ENCODE peak calls at places on chromosome 6, in nine cellular contexts. One of them, this sample, is unnamed.

GRCh38 chr6:47743744-47744143 is 38.1 kb upstream of the OPN5 start:
- DNase-seq in CD4-positive, alpha-beta T cell: no peak
- DNase-seq in AG04450: no peak
- DNase-seq in astrocyte: peak
- DNase-seq in MCF 10A: peak
- DNase-seq in Calu3: no peak
- DNase-seq in ovary: no peak
- DNase-seq in glutamatergic neuron: no peak
- DNase-seq in upper lobe of right lung: no peak
- DNase-seq in this sample: no peak

GRCh38 chr6:17987576-17988421 is at the start of gene KIF13A:
- DNase-seq in ovary: peak
- DNase-seq in astrocyte: peak
- DNase-seq in glutamatergic neuron: peak
- DNase-seq in AG04450: no peak
- DNase-seq in Calu3: peak
- DNase-seq in CD4-positive, alpha-beta T cell: peak
- DNase-seq in MCF 10A: peak
- DNase-seq in upper lobe of right lung: peak
- DNase-seq in this sample: peak

GRCh38 chr6:16700202-16700997 is 60.9 kb downstream of the ATXN1 start:
- DNase-seq in glutamatergic neuron: no peak
- DNase-seq in Calu3: no peak
- DNase-seq in MCF 10A: no peak
- DNase-seq in ovary: no peak
- DNase-seq in CD4-positive, alpha-beta T cell: peak
- DNase-seq in AG04450: no peak
- DNase-seq in upper lobe of right lung: no peak
- DNase-seq in astrocyte: no peak
- DNase-seq in this sample: no peak

GRCh38 chr6:142926494-142927273 is 18.3 kb downstream of the HIVEP2 start:
- DNase-seq in Calu3: peak
- DNase-seq in glutamatergic neuron: peak
- DNase-seq in astrocyte: peak
- DNase-seq in AG04450: no peak
- DNase-seq in ovary: peak
- DNase-seq in CD4-positive, alpha-beta T cell: peak
- DNase-seq in MCF 10A: peak
- DNase-seq in upper lobe of right lung: peak
- DNase-seq in this sample: peak

GRCh38 chr6:136401749-136402148 is 112.1 kb upstream of the BCLAF1 start:
- DNase-seq in glutamatergic neuron: no peak
- DNase-seq in upper lobe of right lung: no peak
- DNase-seq in astrocyte: peak
- DNase-seq in AG04450: no peak
- DNase-seq in ovary: no peak
- DNase-seq in Calu3: no peak
- DNase-seq in CD4-positive, alpha-beta T cell: no peak
- DNase-seq in MCF 10A: no peak
- DNase-seq in this sample: no peak

GRCh38 chr6:143328885-143329284 is 121.6 kb downstream of the ADAT2 start:
- DNase-seq in glutamatergic neuron: no peak
- DNase-seq in Calu3: no peak
- DNase-seq in CD4-positive, alpha-beta T cell: no peak
- DNase-seq in upper lobe of right lung: no peak
- DNase-seq in MCF 10A: peak
- DNase-seq in AG04450: no peak
- DNase-seq in astrocyte: peak
- DNase-seq in ovary: no peak
- DNase-seq in this sample: no peak

GRCh38 chr6:157386023-157386422 is 5.0 kb downstream of the ZDHHC14 start:
- DNase-seq in astrocyte: no peak
- DNase-seq in CD4-positive, alpha-beta T cell: no peak
- DNase-seq in upper lobe of right lung: no peak
- DNase-seq in MCF 10A: no peak
- DNase-seq in AG04450: no peak
- DNase-seq in ovary: no peak
- DNase-seq in Calu3: no peak
- DNase-seq in glutamatergic neuron: no peak
- DNase-seq in this sample: no peak

GRCh38 chr6:129774697-129775447 is 64.9 kb upstream of the ARHGAP18 start:
- DNase-seq in MCF 10A: peak
- DNase-seq in upper lobe of right lung: peak
- DNase-seq in ovary: peak
- DNase-seq in CD4-positive, alpha-beta T cell: peak
- DNase-seq in AG04450: peak
- DNase-seq in Calu3: peak
- DNase-seq in astrocyte: peak
- DNase-seq in glutamatergic neuron: peak
- DNase-seq in this sample: peak

GRCh38 chr6:34056301-34056700 is 89.6 kb downstream of the GRM4 start:
- DNase-seq in glutamatergic neuron: peak
- DNase-seq in AG04450: no peak
- DNase-seq in astrocyte: no peak
- DNase-seq in ovary: peak
- DNase-seq in upper lobe of right lung: peak
- DNase-seq in MCF 10A: no peak
- DNase-seq in CD4-positive, alpha-beta T cell: no peak
- DNase-seq in Calu3: peak
- DNase-seq in this sample: no peak

GRCh38 chr6:39402239-39402751 is 79.8 kb upstream of the KCNK16 start:
- DNase-seq in Calu3: no peak
- DNase-seq in MCF 10A: no peak
- DNase-seq in glutamatergic neuron: no peak
- DNase-seq in CD4-positive, alpha-beta T cell: no peak
- DNase-seq in AG04450: no peak
- DNase-seq in ovary: no peak
- DNase-seq in astrocyte: no peak
- DNase-seq in upper lobe of right lung: no peak
- DNase-seq in this sample: no peak

GRCh38 chr6:8321671-8322404 is 113.5 kb downstream of the SLC35B3 start:
- DNase-seq in upper lobe of right lung: no peak
- DNase-seq in ovary: no peak
- DNase-seq in glutamatergic neuron: no peak
- DNase-seq in Calu3: no peak
- DNase-seq in AG04450: no peak
- DNase-seq in MCF 10A: peak
- DNase-seq in CD4-positive, alpha-beta T cell: no peak
- DNase-seq in astrocyte: no peak
- DNase-seq in this sample: no peak

GRCh38 chr6:143647191-143647590 is 30.6 kb upstream of the PHACTR2 start:
- DNase-seq in glutamatergic neuron: no peak
- DNase-seq in CD4-positive, alpha-beta T cell: no peak
- DNase-seq in upper lobe of right lung: no peak
- DNase-seq in ovary: no peak
- DNase-seq in MCF 10A: no peak
- DNase-seq in astrocyte: no peak
- DNase-seq in AG04450: no peak
- DNase-seq in Calu3: no peak
- DNase-seq in this sample: no peak

GRCh38 chr6:138692978-138693909 is 80.3 kb upstream of the CCDC28A start:
- DNase-seq in ovary: peak
- DNase-seq in astrocyte: peak
- DNase-seq in MCF 10A: peak
- DNase-seq in CD4-positive, alpha-beta T cell: peak
- DNase-seq in upper lobe of right lung: peak
- DNase-seq in AG04450: peak
- DNase-seq in Calu3: peak
- DNase-seq in glutamatergic neuron: peak
- DNase-seq in this sample: no peak

GRCh38 chr6:36301781-36302180 is 31.9 kb downstream of the PNPLA1 start:
- DNase-seq in astrocyte: no peak
- DNase-seq in ovary: no peak
- DNase-seq in upper lobe of right lung: no peak
- DNase-seq in MCF 10A: no peak
- DNase-seq in Calu3: no peak
- DNase-seq in CD4-positive, alpha-beta T cell: no peak
- DNase-seq in AG04450: no peak
- DNase-seq in glutamatergic neuron: no peak
- DNase-seq in this sample: no peak

GRCh38 chr6:37222125-37222967 is 35.2 kb upstream of the TBC1D22B start:
- DNase-seq in astrocyte: peak
- DNase-seq in MCF 10A: peak
- DNase-seq in ovary: peak
- DNase-seq in Calu3: peak
- DNase-seq in upper lobe of right lung: peak
- DNase-seq in CD4-positive, alpha-beta T cell: peak
- DNase-seq in AG04450: no peak
- DNase-seq in glutamatergic neuron: peak
- DNase-seq in this sample: peak

GRCh38 chr6:11535801-11536230 is 1.7 kb upstream of the TMEM170B start:
- DNase-seq in ovary: peak
- DNase-seq in CD4-positive, alpha-beta T cell: no peak
- DNase-seq in glutamatergic neuron: no peak
- DNase-seq in astrocyte: peak
- DNase-seq in AG04450: no peak
- DNase-seq in Calu3: peak
- DNase-seq in upper lobe of right lung: no peak
- DNase-seq in MCF 10A: peak
- DNase-seq in this sample: no peak

GRCh38 chr6:49849121-49849907 is 17.0 kb downstream of the CRISP1 start:
- DNase-seq in AG04450: peak
- DNase-seq in upper lobe of right lung: no peak
- DNase-seq in glutamatergic neuron: no peak
- DNase-seq in ovary: no peak
- DNase-seq in Calu3: no peak
- DNase-seq in MCF 10A: peak
- DNase-seq in CD4-positive, alpha-beta T cell: no peak
- DNase-seq in astrocyte: peak
- DNase-seq in this sample: peak

GRCh38 chr6:31821301-31822037 is 6.1 kb upstream of the HSPA1B start:
- DNase-seq in Calu3: peak
- DNase-seq in glutamatergic neuron: peak
- DNase-seq in upper lobe of right lung: peak
- DNase-seq in astrocyte: no peak
- DNase-seq in ovary: peak
- DNase-seq in CD4-positive, alpha-beta T cell: no peak
- DNase-seq in AG04450: no peak
- DNase-seq in MCF 10A: peak
- DNase-seq in this sample: no peak

GRCh38 chr6:3152689-3153088 is 4.7 kb downstream of the TUBB2A start:
- DNase-seq in glutamatergic neuron: no peak
- DNase-seq in upper lobe of right lung: no peak
- DNase-seq in astrocyte: no peak
- DNase-seq in MCF 10A: no peak
- DNase-seq in ovary: no peak
- DNase-seq in Calu3: no peak
- DNase-seq in AG04450: no peak
- DNase-seq in CD4-positive, alpha-beta T cell: no peak
- DNase-seq in this sample: no peak

GRCh38 chr6:155404937-155405336 is 50.7 kb downstream of the NOX3 start:
- DNase-seq in Calu3: no peak
- DNase-seq in upper lobe of right lung: no peak
- DNase-seq in AG04450: no peak
- DNase-seq in MCF 10A: no peak
- DNase-seq in astrocyte: no peak
- DNase-seq in ovary: no peak
- DNase-seq in CD4-positive, alpha-beta T cell: no peak
- DNase-seq in glutamatergic neuron: no peak
- DNase-seq in this sample: no peak

GRCh38 chr6:155408981-155409380 is 46.7 kb downstream of the NOX3 start:
- DNase-seq in Calu3: no peak
- DNase-seq in glutamatergic neuron: no peak
- DNase-seq in AG04450: no peak
- DNase-seq in astrocyte: no peak
- DNase-seq in CD4-positive, alpha-beta T cell: no peak
- DNase-seq in ovary: no peak
- DNase-seq in upper lobe of right lung: no peak
- DNase-seq in MCF 10A: no peak
- DNase-seq in this sample: no peak

GRCh38 chr6:155408231-155408630 is 47.4 kb downstream of the NOX3 start:
- DNase-seq in Calu3: no peak
- DNase-seq in CD4-positive, alpha-beta T cell: no peak
- DNase-seq in upper lobe of right lung: no peak
- DNase-seq in glutamatergic neuron: no peak
- DNase-seq in ovary: no peak
- DNase-seq in astrocyte: no peak
- DNase-seq in MCF 10A: no peak
- DNase-seq in AG04450: no peak
- DNase-seq in this sample: no peak

GRCh38 chr6:155402656-155403304 is 52.9 kb downstream of the NOX3 start:
- DNase-seq in AG04450: no peak
- DNase-seq in glutamatergic neuron: no peak
- DNase-seq in ovary: no peak
- DNase-seq in upper lobe of right lung: no peak
- DNase-seq in CD4-positive, alpha-beta T cell: no peak
- DNase-seq in astrocyte: no peak
- DNase-seq in MCF 10A: no peak
- DNase-seq in Calu3: no peak
- DNase-seq in this sample: no peak

GRCh38 chr6:155406801-155407200 is 48.8 kb downstream of the NOX3 start:
- DNase-seq in CD4-positive, alpha-beta T cell: no peak
- DNase-seq in glutamatergic neuron: no peak
- DNase-seq in MCF 10A: no peak
- DNase-seq in astrocyte: no peak
- DNase-seq in ovary: no peak
- DNase-seq in AG04450: no peak
- DNase-seq in Calu3: no peak
- DNase-seq in upper lobe of right lung: no peak
- DNase-seq in this sample: no peak
- TF ChIP-seq CTCF in CD4-positive, alpha-beta T cell: no peak
- TF ChIP-seq CTCF in glutamatergic neuron: peak
- TF ChIP-seq CTCF in MCF 10A: no peak
- TF ChIP-seq CTCF in astrocyte: no peak
- TF ChIP-seq CTCF in ovary: no peak
- TF ChIP-seq CTCF in AG04450: no peak
- TF ChIP-seq CTCF in Calu3: no peak
- TF ChIP-seq CTCF in upper lobe of right lung: no peak
- TF ChIP-seq CTCF in this sample: no peak

GRCh38 chr6:135144678-135145508 is 36.2 kb upstream of the MYB start:
- DNase-seq in MCF 10A: peak
- DNase-seq in astrocyte: peak
- DNase-seq in upper lobe of right lung: no peak
- DNase-seq in glutamatergic neuron: no peak
- DNase-seq in Calu3: peak
- DNase-seq in AG04450: no peak
- DNase-seq in CD4-positive, alpha-beta T cell: no peak
- DNase-seq in ovary: no peak
- DNase-seq in this sample: no peak
- TF ChIP-seq CTCF in MCF 10A: peak
- TF ChIP-seq CTCF in astrocyte: peak
- TF ChIP-seq CTCF in upper lobe of right lung: peak
- TF ChIP-seq CTCF in glutamatergic neuron: peak
- TF ChIP-seq CTCF in Calu3: no peak
- TF ChIP-seq CTCF in AG04450: peak
- TF ChIP-seq CTCF in CD4-positive, alpha-beta T cell: peak
- TF ChIP-seq CTCF in ovary: no peak
- TF ChIP-seq CTCF in this sample: peak

GRCh38 chr6:113122060-113122459 is 735.1 kb upstream of the MARCKS start:
- DNase-seq in CD4-positive, alpha-beta T cell: no peak
- DNase-seq in Calu3: peak
- DNase-seq in astrocyte: peak
- DNase-seq in AG04450: no peak
- DNase-seq in upper lobe of right lung: no peak
- DNase-seq in glutamatergic neuron: no peak
- DNase-seq in MCF 10A: peak
- DNase-seq in ovary: no peak
- DNase-seq in this sample: no peak
- TF ChIP-seq CTCF in CD4-positive, alpha-beta T cell: no peak
- TF ChIP-seq CTCF in Calu3: no peak
- TF ChIP-seq CTCF in astrocyte: peak
- TF ChIP-seq CTCF in AG04450: peak
- TF ChIP-seq CTCF in upper lobe of right lung: no peak
- TF ChIP-seq CTCF in glutamatergic neuron: no peak
- TF ChIP-seq CTCF in MCF 10A: peak
- TF ChIP-seq CTCF in ovary: no peak
- TF ChIP-seq CTCF in this sample: no peak

GRCh38 chr6:41577865-41578713 is 31.9 kb downstream of the FOXP4 start:
- DNase-seq in upper lobe of right lung: peak
- DNase-seq in CD4-positive, alpha-beta T cell: no peak
- DNase-seq in glutamatergic neuron: peak
- DNase-seq in MCF 10A: peak
- DNase-seq in astrocyte: peak
- DNase-seq in AG04450: no peak
- DNase-seq in Calu3: no peak
- DNase-seq in ovary: no peak
- DNase-seq in this sample: no peak
- TF ChIP-seq CTCF in upper lobe of right lung: no peak
- TF ChIP-seq CTCF in CD4-positive, alpha-beta T cell: no peak
- TF ChIP-seq CTCF in glutamatergic neuron: no peak
- TF ChIP-seq CTCF in MCF 10A: no peak
- TF ChIP-seq CTCF in astrocyte: no peak
- TF ChIP-seq CTCF in AG04450: no peak
- TF ChIP-seq CTCF in Calu3: no peak
- TF ChIP-seq CTCF in ovary: no peak
- TF ChIP-seq CTCF in this sample: no peak

This sample was measured in GM12864.